ENCODE peak calls at places on chromosomes 5 and 9, in eight cellular contexts. I is activated T-cell treated with anti-CD3 and anti-CD28 coated beads for 1 hour; U is progenitor cell of endocrine pancreas; W is stimulated activated CD8-positive, alpha-beta memory T cell treated with anti-CD3 and anti-CD28 coated beads, Interleukin-4, amount 100 ng/mL, for 24 hours; G is heart left ventricle; O is ovary; J is GM03348; C is bronchial epithelial cell. Q is an unnamed sample.

GRCh38 chr5:88683506-88684135 is 199.4 kb downstream of the MEF2C start:
- DNase-seq in C (no peak), U (no peak), J (no peak), I (no peak), O (no peak), G (no peak), W (no peak), Q (no peak)

GRCh38 chr5:167565555-167565954 is 725.9 kb upstream of the WWC1 start:
- DNase-seq in W (no peak), U (no peak), C (peak; percentile 35), G (no peak), O (no peak), J (peak; percentile 43), I (no peak), Q (no peak)

GRCh38 chr5:53017794-53018391 is 28.7 kb downstream of the ITGA2 start:
- DNase-seq in O (no peak), U (no peak), I (no peak), G (no peak), W (no peak), C (no peak), J (no peak), Q (no peak)

GRCh38 chr5:168104811-168105481 is 186.5 kb upstream of the WWC1 start:
- DNase-seq in I (no peak), G (no peak), J (no peak), U (no peak), O (no peak), W (no peak), C (no peak), Q (peak; percentile 39)

GRCh38 chr9:99231708-99232107 is 9.6 kb downstream of the SEC61B start:
- DNase-seq in U (no peak), C (no peak), O (no peak), I (no peak), G (no peak), W (peak; percentile 19), J (no peak), Q (no peak)

GRCh38 chr9:16191237-16191636 is 638.4 kb downstream of the CCDC171 start:
- DNase-seq in G (no peak), C (no peak), J (no peak), O (no peak), U (no peak), I (no peak), W (no peak), Q (no peak)

GRCh38 chr9:38263534-38263933 is 129.0 kb upstream of the ALDH1B1 start:
- DNase-seq in C (peak; percentile 56), O (no peak), G (no peak), I (no peak), J (peak; percentile 33), W (no peak), U (no peak), Q (peak; percentile 2)

GRCh38 chr9:13661014-13661413 is 381.5 kb upstream of the MPDZ start:
- DNase-seq in J (no peak), O (no peak), W (no peak), U (no peak), G (no peak), C (no peak), I (no peak), Q (no peak)

GRCh38 chr5:17185349-17185748 is 32.1 kb upstream of the BASP1 start:
- DNase-seq in O (no peak), I (no peak), U (no peak), W (no peak), G (no peak), C (no peak), J (no peak), Q (no peak)

GRCh38 chr9:26334709-26335108 is 557.9 kb downstream of the CAAP1 start:
- DNase-seq in I (no peak), O (no peak), G (no peak), U (no peak), C (no peak), W (no peak), J (no peak), Q (no peak)

GRCh38 chr9:112655633-112656032 is 62.3 kb downstream of the INIP start:
- DNase-seq in I (no peak), W (no peak), G (no peak), O (no peak), J (no peak), C (no peak), U (no peak), Q (no peak)

GRCh38 chr5:131068893-131069643 is 96.0 kb downstream of the HINT1 start:
- DNase-seq in O (no peak), C (no peak), J (peak; percentile 16), I (peak; percentile 33), U (no peak), W (peak; percentile 28), G (no peak), Q (no peak)

GRCh38 chr5:144453753-144454152 is 283.1 kb downstream of the KCTD16 start:
- DNase-seq in G (no peak), O (no peak), I (no peak), W (no peak), U (no peak), C (peak; percentile 5), J (no peak), Q (no peak)

GRCh38 chr5:18010053-18010452 is 375.8 kb downstream of the TAF11L14 start:
- DNase-seq in W (no peak), U (no peak), I (no peak), O (no peak), C (no peak), J (no peak), G (no peak), Q (no peak)

GRCh38 chr9:132410642-132411041 is 631 bp downstream of the CFAP77 start:
- DNase-seq in J (no peak), O (no peak), C (no peak), W (no peak), I (no peak), G (no peak), U (no peak), Q (no peak)

GRCh38 chr5:129361441-129362025 is 98.6 kb upstream of the ADAMTS19 start:
- DNase-seq in I (no peak), W (no peak), U (no peak), C (peak; percentile 40), J (peak; percentile 9), O (no peak), G (no peak), Q (peak; percentile 2)

GRCh38 chr5:168433982-168434381 is 52.3 kb upstream of the RARS1 start:
- DNase-seq in C (no peak), G (no peak), O (no peak), U (no peak), W (no peak), J (no peak), I (no peak), Q (no peak)

GRCh38 chr9:133238272-133238850 is 29.3 kb upstream of the OBP2B start:
- DNase-seq in G (peak; percentile 93), U (peak; percentile 80), C (peak; percentile 11), J (peak; percentile 34), I (peak; percentile 11), W (peak; percentile 40), O (peak; percentile 99), Q (no peak)

GRCh38 chr5:88140863-88141694 is 127.6 kb downstream of the TMEM161B start:
- DNase-seq in G (peak; percentile 94), O (peak; percentile 98), U (peak; percentile 95), C (peak; percentile 90), W (peak; percentile 70), I (peak; percentile 57), J (peak; percentile 96), Q (peak; percentile 92)

GRCh38 chr9:79917417-79917816 is 345.7 kb downstream of the TLE4 start:
- DNase-seq in I (no peak), J (peak; percentile 4), C (no peak), W (no peak), G (no peak), O (no peak), U (no peak), Q (no peak)

GRCh38 chr9:72856985-72857631 is 95.7 kb downstream of the ALDH1A1 start:
- DNase-seq in C (peak; percentile 63), I (no peak), U (no peak), O (no peak), J (peak; percentile 70), W (no peak), G (peak; percentile 18), Q (peak; percentile 82)

GRCh38 chr5:5700549-5700948 is 278.1 kb downstream of the ICE1 start:
- DNase-seq in W (no peak), G (no peak), C (peak; percentile 0), O (no peak), U (no peak), J (no peak), I (no peak), Q (no peak)

GRCh38 chr9:81609782-81610738 is 79.3 kb downstream of the TLE1 start:
- DNase-seq in W (no peak), U (no peak), O (no peak), J (peak; percentile 48), C (no peak), I (no peak), G (no peak), Q (no peak)

GRCh38 chr9:110050925-110051355 is 157.0 kb downstream of the C9orf152 start:
- DNase-seq in O (no peak), C (peak; percentile 96), U (no peak), J (peak; percentile 77), I (no peak), W (no peak), G (no peak), Q (peak; percentile 80)

GRCh38 chr5:115816226-115817042 is at the start of gene CDO1:
- DNase-seq in G (peak; percentile 49), C (no peak), W (peak; percentile 6), U (peak; percentile 46), I (no peak), O (peak; percentile 72), J (peak; percentile 65), Q (no peak)

GRCh38 chr5:53476531-53477480 is 3.6 kb upstream of the FST start:
- DNase-seq in J (no peak), U (no peak), O (no peak), I (no peak), C (no peak), W (no peak), G (no peak), Q (no peak)

Q was measured in SK-N-MC.